ENCODE peak calls at places on chromosomes 6 and 20, in seven cellular contexts. J is bronchial epithelial cell; E is NCI-H2081; M is Calu3; P is transverse colon; N is NCI-H2029; U is activated T-helper 2 cell treated with anti-CD3 and anti-CD28 coated beads, Interferon-gamma antibody, Interleukin-2, Interleukin-4, amounts not matched to agents 10 μg/mL and 5 μg/mL and 100 μg/mL, durations not matched to agents 14 hours and 24 hours and 36 hours. T is an unnamed sample.

GRCh38 chr6:17584241-17584803 is 15.8 kb upstream of the FAM8A1 start:
- DNase-seq in J (peak), E (peak), M (peak), P (no peak), N (peak), U (no peak), T (peak)

GRCh38 chr20:45358282-45359068 is 4.5 kb upstream of the SYS1 start:
- DNase-seq in J (peak), E (no peak), M (no peak), P (peak), N (peak), U (no peak), T (peak)

GRCh38 chr6:161301338-161301737 is 27.5 kb upstream of the AGPAT4 start:
- DNase-seq in J (peak), E (no peak), M (no peak), P (no peak), N (no peak), U (no peak), T (peak)

GRCh38 chr6:147678256-147678655 is 169.8 kb downstream of the SAMD5 start:
- DNase-seq in J (no peak), E (no peak), M (no peak), P (no peak), N (no peak), U (no peak), T (no peak)

GRCh38 chr20:409697-410559 is 1.8 kb downstream of the RBCK1 start:
- DNase-seq in J (no peak), E (peak), M (no peak), P (peak), N (no peak), U (no peak), T (no peak)

GRCh38 chr6:134379086-134379485 is 61.2 kb upstream of the SGK1 start:
- DNase-seq in J (peak), E (peak), M (peak), P (peak), N (peak), U (peak), T (peak)

GRCh38 chr20:33909331-33909921 is 84.3 kb upstream of the RALY start:
- DNase-seq in J (peak), E (no peak), M (peak), P (no peak), N (peak), U (no peak), T (peak)

GRCh38 chr6:16936893-16937292 is 165.0 kb upstream of the STMND1 start:
- DNase-seq in J (no peak), E (no peak), M (no peak), P (no peak), N (no peak), U (no peak), T (no peak)

T was measured in mammary epithelial cell.